ENCODE peak calls at places on chromosomes 2 and 18, in ten cellular contexts. B, X, Y, L, Z, O, U, T, A and F are unnamed samples.
A peak's percentile ranks its signal among the peaks of the same experiment; 100 is the strongest.

GRCh38 chr2:48948400-48949110 is 193.0 kb upstream of the LHCGR start:
- ATAC-seq in B (no peak), X (no peak), Y (no peak), L (no peak), Z (no peak), O (no peak), U (no peak), T (no peak), A (no peak), F (no peak)

GRCh38 chr2:71460595-71461303 is 7.4 kb downstream of the DYSF start:
- ATAC-seq in B (no peak), X (no peak), Y (peak; percentile 37), L (peak; percentile 78), Z (no peak), O (no peak), U (no peak), T (no peak), A (no peak), F (no peak)

GRCh38 chr2:14558382-14558919 is 74.1 kb upstream of the LRATD1 start:
- ATAC-seq in B (no peak), X (no peak), Y (no peak), L (no peak), Z (peak; percentile 77), O (no peak), U (no peak), T (no peak), A (no peak), F (no peak)

GRCh38 chr2:238995634-238996033 is 147.7 kb downstream of the TWIST2 start:
- ATAC-seq in B (no peak), X (no peak), Y (no peak), L (no peak), Z (no peak), O (peak; percentile 57), U (no peak), T (no peak), A (no peak), F (no peak)

GRCh38 chr2:217918220-217919024 is 84.4 kb downstream of the TNS1 start:
- ATAC-seq in B (no peak), X (no peak), Y (peak; percentile 1), L (peak; percentile 83), Z (peak; percentile 5), O (peak; percentile 32), U (no peak), T (no peak), A (peak; percentile 8), F (no peak)

GRCh38 chr2:88126772-88127637 is 857 bp downstream of the FABP1 start:
- ATAC-seq in B (no peak), X (no peak), Y (no peak), L (no peak), Z (peak; percentile 33), O (no peak), U (no peak), T (no peak), A (no peak), F (no peak)

GRCh38 chr2:88556026-88556425 is 71.2 kb downstream of the EIF2AK3 start:
- ATAC-seq in B (no peak), X (no peak), Y (no peak), L (no peak), Z (no peak), O (no peak), U (no peak), T (no peak), A (no peak), F (no peak)

GRCh38 chr2:3487931-3488554 is 31.3 kb downstream of the ADI1 start:
- ATAC-seq in B (no peak), X (no peak), Y (no peak), L (no peak), Z (no peak), O (no peak), U (no peak), T (no peak), A (no peak), F (no peak)

GRCh38 chr2:189522435-189523151 is 58.0 kb downstream of the SLC40A1 start:
- ATAC-seq in B (no peak), X (no peak), Y (peak; percentile 70), L (no peak), Z (peak; percentile 95), O (no peak), U (peak; percentile 79), T (no peak), A (no peak), F (peak; percentile 81)

GRCh38 chr18:23148382-23148781 is 13.1 kb downstream of the CABLES1 start:
- ATAC-seq in B (no peak), X (no peak), Y (no peak), L (no peak), Z (no peak), O (no peak), U (no peak), T (no peak), A (no peak), F (no peak)

GRCh38 chr2:231671617-231672350 is 36.5 kb upstream of the PTMA start:
- ATAC-seq in B (no peak), X (no peak), Y (no peak), L (no peak), Z (peak; percentile 32), O (no peak), U (no peak), T (no peak), A (no peak), F (no peak)

GRCh38 chr2:47098953-47099352 is 56.2 kb downstream of the STPG4 start:
- ATAC-seq in B (no peak), X (no peak), Y (no peak), L (no peak), Z (peak; percentile 96), O (no peak), U (no peak), T (no peak), A (no peak), F (no peak)

GRCh38 chr2:130380096-130380934 is 24.5 kb downstream of the PTPN18 start:
- ATAC-seq in B (peak; percentile 98), X (peak; percentile 71), Y (peak; percentile 19), L (no peak), Z (no peak), O (no peak), U (no peak), T (peak; percentile 72), A (peak; percentile 91), F (no peak)

GRCh38 chr18:59546164-59546563 is 151.1 kb downstream of the CCBE1 start:
- ATAC-seq in B (no peak), X (no peak), Y (peak; percentile 80), L (no peak), Z (no peak), O (peak; percentile 45), U (no peak), T (no peak), A (peak; percentile 54), F (no peak)

GRCh38 chr2:179338681-179339080 is 74.0 kb upstream of the SESTD1 start:
- ATAC-seq in B (no peak), X (no peak), Y (peak; percentile 60), L (no peak), Z (peak; percentile 42), O (no peak), U (peak; percentile 80), T (no peak), A (no peak), F (peak; percentile 80)

GRCh38 chr2:232498452-232498851 is 10.8 kb upstream of the ECEL1 start:
- ATAC-seq in B (no peak), X (no peak), Y (no peak), L (no peak), Z (no peak), O (no peak), U (no peak), T (no peak), A (no peak), F (no peak)

GRCh38 chr2:126803422-126803775 is 95.3 kb upstream of the TEX51 start:
- ATAC-seq in B (no peak), X (no peak), Y (no peak), L (no peak), Z (no peak), O (no peak), U (no peak), T (no peak), A (no peak), F (no peak)

GRCh38 chr18:50429207-50429948 is 54.5 kb downstream of the SKA1 start:
- ATAC-seq in B (no peak), X (no peak), Y (no peak), L (peak; percentile 72), Z (peak; percentile 51), O (peak; percentile 23), U (no peak), T (no peak), A (no peak), F (no peak)

GRCh38 chr2:33363599-33364300 is 112.7 kb upstream of the RASGRP3 start:
- ATAC-seq in B (no peak), X (no peak), Y (peak; percentile 24), L (no peak), Z (no peak), O (peak; percentile 67), U (no peak), T (no peak), A (peak; percentile 62), F (no peak)

GRCh38 chr2:16626497-16626896 is 39.1 kb downstream of the CYRIA start:
- ATAC-seq in B (no peak), X (no peak), Y (peak; percentile 55), L (no peak), Z (peak; percentile 43), O (no peak), U (peak; percentile 54), T (no peak), A (no peak), F (peak; percentile 57)

GRCh38 chr2:45009928-45010705 is 865 bp upstream of the SIX2 start:
- ATAC-seq in B (no peak), X (no peak), Y (peak; percentile 71), L (peak; percentile 36), Z (peak; percentile 40), O (peak; percentile 42), U (peak; percentile 78), T (no peak), A (no peak), F (peak; percentile 58)

GRCh38 chr18:55607763-55608162 is 19.8 kb upstream of the TCF4 start:
- ATAC-seq in B (no peak), X (no peak), Y (no peak), L (no peak), Z (no peak), O (no peak), U (no peak), T (no peak), A (no peak), F (no peak)

GRCh38 chr18:70372450-70373061 is 83.7 kb downstream of the SOCS6 start:
- ATAC-seq in B (no peak), X (no peak), Y (no peak), L (peak; percentile 8), Z (no peak), O (no peak), U (no peak), T (no peak), A (no peak), F (no peak)

GRCh38 chr2:75790790-75791467 is 80.2 kb upstream of the GCFC2 start:
- ATAC-seq in B (no peak), X (no peak), Y (no peak), L (no peak), Z (no peak), O (no peak), U (no peak), T (no peak), A (no peak), F (no peak)

GRCh38 chr18:12883684-12884520 is at the start of gene PTPN2:
- ATAC-seq in B (peak; percentile 81), X (peak; percentile 92), Y (peak; percentile 95), L (peak; percentile 92), Z (peak; percentile 95), O (peak; percentile 85), U (peak; percentile 96), T (peak; percentile 88), A (peak; percentile 91), F (peak; percentile 94)

GRCh38 chr18:50558948-50559749 is 738 bp upstream of the MAPK4 start:
- ATAC-seq in B (no peak), X (no peak), Y (no peak), L (no peak), Z (no peak), O (no peak), U (no peak), T (peak; percentile 6), A (no peak), F (no peak)

GRCh38 chr2:153645640-153646039 is 167.1 kb upstream of the RPRM start:
- ATAC-seq in B (no peak), X (no peak), Y (no peak), L (no peak), Z (no peak), O (no peak), U (no peak), T (no peak), A (no peak), F (no peak)

GRCh38 chr18:46053368-46054095 is 18.5 kb downstream of the PSTPIP2 start:
- ATAC-seq in B (no peak), X (no peak), Y (no peak), L (no peak), Z (no peak), O (no peak), U (no peak), T (no peak), A (peak; percentile 70), F (no peak)